ENCODE peak calls at places on chromosomes 5 and 9, in nine cellular contexts. J is A549; V is thyroid gland; T is suprapubic skin; O is naive thymus-derived CD4-positive, alpha-beta T cell; X is right atrium auricular region; E is heart right ventricle; R is CD4-positive, alpha-beta T cell; G is cardiac muscle cell. N is an unnamed sample.

GRCh38 chr5:94081088-94081487 is 339.7 kb upstream of the POU5F2 start:
- DNase-seq in J (no peak), V (no peak), T (no peak), O (no peak), X (no peak), E (no peak), R (no peak), G (no peak), N (no peak)

GRCh38 chr9:99828417-99829176 is 6.9 kb downstream of the NR4A3 start:
- DNase-seq in J (no peak), V (peak), T (no peak), O (no peak), X (no peak), E (peak), R (no peak), G (peak), N (no peak)

GRCh38 chr5:138580001-138580400 is 4.8 kb upstream of the HSPA9 start:
- DNase-seq in J (no peak), V (no peak), T (no peak), O (no peak), X (no peak), E (no peak), R (no peak), G (no peak), N (no peak)

GRCh38 chr5:14685757-14686156 is 21.2 kb downstream of the OTULIN start:
- DNase-seq in J (peak), V (no peak), T (no peak), O (peak), X (no peak), E (no peak), R (peak), G (peak), N (peak)

GRCh38 chr5:178304016-178304415 is 71.4 kb upstream of the PHYKPL start:
- DNase-seq in J (no peak), V (peak), T (peak), O (no peak), X (no peak), E (no peak), R (no peak), G (no peak), N (no peak)

GRCh38 chr9:76412638-76413037 is 18.4 kb upstream of the RFK start:
- DNase-seq in J (no peak), V (no peak), T (no peak), O (no peak), X (no peak), E (no peak), R (no peak), G (no peak), N (no peak)

GRCh38 chr9:108671794-108672193 is 184.0 kb downstream of the ACTL7B start:
- DNase-seq in J (no peak), V (no peak), T (no peak), O (no peak), X (no peak), E (no peak), R (no peak), G (no peak), N (no peak)

GRCh38 chr9:9016597-9016996 is 1217.0 kb upstream of the DMAC1 start:
- DNase-seq in J (no peak), V (no peak), T (no peak), O (no peak), X (no peak), E (no peak), R (no peak), G (no peak), N (no peak)

GRCh38 chr5:91126448-91126847 is 256.7 kb downstream of the ARRDC3 start:
- DNase-seq in J (peak), V (peak), T (no peak), O (no peak), X (no peak), E (no peak), R (no peak), G (no peak), N (no peak)
- H3K27ac ChIP-seq in J (peak), V (peak), T (peak), O (no peak), X (peak), E (peak), R (no peak), G (no peak), N (no peak)

GRCh38 chr5:54180616-54181015 is 129.8 kb downstream of the ARL15 start:
- DNase-seq in J (no peak), V (no peak), T (no peak), O (no peak), X (no peak), E (no peak), R (no peak), G (no peak), N (no peak)

GRCh38 chr5:54186912-54187445 is 123.4 kb downstream of the ARL15 start:
- DNase-seq in J (no peak), V (no peak), T (no peak), O (no peak), X (no peak), E (peak), R (no peak), G (no peak), N (no peak)

GRCh38 chr5:54187694-54188093 is 122.7 kb downstream of the ARL15 start:
- DNase-seq in J (no peak), V (no peak), T (no peak), O (no peak), X (no peak), E (no peak), R (no peak), G (no peak), N (no peak)

GRCh38 chr5:54184797-54185196 is 125.6 kb downstream of the ARL15 start:
- DNase-seq in J (no peak), V (no peak), T (no peak), O (no peak), X (no peak), E (no peak), R (no peak), G (no peak), N (no peak)

GRCh38 chr5:54186108-54186507 is 124.3 kb downstream of the ARL15 start:
- DNase-seq in J (no peak), V (no peak), T (no peak), O (no peak), X (no peak), E (no peak), R (no peak), G (no peak), N (no peak)
- H3K27ac ChIP-seq in J (no peak), V (no peak), T (no peak), O (no peak), X (no peak), E (no peak), R (no peak), G (peak), N (no peak)

GRCh38 chr5:142316681-142317080 is 8.1 kb downstream of the SPRY4 start:
- DNase-seq in J (no peak), V (no peak), T (no peak), O (no peak), X (no peak), E (no peak), R (no peak), G (no peak), N (no peak)

GRCh38 chr5:142316051-142316450 is 8.8 kb downstream of the SPRY4 start:
- DNase-seq in J (no peak), V (peak), T (no peak), O (peak), X (no peak), E (no peak), R (no peak), G (peak), N (peak)

GRCh38 chr5:142314129-142314528 is 10.7 kb downstream of the SPRY4 start:
- DNase-seq in J (no peak), V (no peak), T (no peak), O (no peak), X (no peak), E (no peak), R (no peak), G (no peak), N (no peak)

GRCh38 chr5:142314606-142315005 is 10.2 kb downstream of the SPRY4 start:
- DNase-seq in J (no peak), V (no peak), T (no peak), O (no peak), X (no peak), E (no peak), R (no peak), G (no peak), N (no peak)

GRCh38 chr5:142315231-142315900 is 9.5 kb downstream of the SPRY4 start:
- DNase-seq in J (no peak), V (no peak), T (no peak), O (no peak), X (no peak), E (no peak), R (no peak), G (no peak), N (no peak)
- H3K27ac ChIP-seq in J (no peak), V (no peak), T (no peak), O (no peak), X (peak), E (peak), R (no peak), G (peak), N (no peak)

DNA sequence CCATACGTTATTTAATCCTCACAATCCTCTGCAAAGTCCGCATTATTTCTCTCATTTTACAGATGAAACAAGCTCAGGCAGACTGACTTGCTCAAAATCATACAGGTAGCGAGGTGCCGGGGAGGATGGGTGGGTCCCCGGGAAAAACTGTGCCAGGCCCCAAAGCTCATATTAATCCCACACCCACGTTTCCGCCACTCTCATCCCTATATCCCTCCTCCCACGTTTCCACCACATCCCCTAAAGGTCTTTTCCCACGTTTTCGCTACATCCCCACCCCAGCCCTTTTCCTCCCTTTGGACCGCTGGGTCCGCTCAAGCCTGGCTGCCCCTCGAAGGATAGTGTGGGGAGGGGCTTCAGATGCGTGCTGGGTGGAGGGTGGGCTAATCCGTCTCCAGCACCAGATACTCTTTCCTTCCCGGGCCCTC is 434 bp upstream of the FSD1L start:
- DNase-seq in J (no peak), V (no peak), T (no peak), O (no peak), X (no peak), E (no peak), R (no peak), G (no peak), N (peak)
- H3K27ac ChIP-seq in J (peak), V (no peak), T (peak), O (peak), X (peak), E (peak), R (no peak), G (peak), N (no peak)

GRCh38 chr5:133453825-133454224 is 158.5 kb downstream of the FSTL4 start:
- DNase-seq in J (no peak), V (no peak), T (no peak), O (no peak), X (no peak), E (no peak), R (no peak), G (no peak), N (no peak)
- H3K27ac ChIP-seq in J (no peak), V (no peak), T (no peak), O (no peak), X (no peak), E (no peak), R (no peak), G (no peak), N (no peak)

GRCh38 chr5:79546782-79547428 is 33.0 kb upstream of the HOMER1 start:
- DNase-seq in J (no peak), V (no peak), T (no peak), O (no peak), X (no peak), E (no peak), R (no peak), G (no peak), N (no peak)
- H3K27ac ChIP-seq in J (no peak), V (no peak), T (peak), O (no peak), X (no peak), E (no peak), R (no peak), G (no peak), N (no peak)

DNA sequence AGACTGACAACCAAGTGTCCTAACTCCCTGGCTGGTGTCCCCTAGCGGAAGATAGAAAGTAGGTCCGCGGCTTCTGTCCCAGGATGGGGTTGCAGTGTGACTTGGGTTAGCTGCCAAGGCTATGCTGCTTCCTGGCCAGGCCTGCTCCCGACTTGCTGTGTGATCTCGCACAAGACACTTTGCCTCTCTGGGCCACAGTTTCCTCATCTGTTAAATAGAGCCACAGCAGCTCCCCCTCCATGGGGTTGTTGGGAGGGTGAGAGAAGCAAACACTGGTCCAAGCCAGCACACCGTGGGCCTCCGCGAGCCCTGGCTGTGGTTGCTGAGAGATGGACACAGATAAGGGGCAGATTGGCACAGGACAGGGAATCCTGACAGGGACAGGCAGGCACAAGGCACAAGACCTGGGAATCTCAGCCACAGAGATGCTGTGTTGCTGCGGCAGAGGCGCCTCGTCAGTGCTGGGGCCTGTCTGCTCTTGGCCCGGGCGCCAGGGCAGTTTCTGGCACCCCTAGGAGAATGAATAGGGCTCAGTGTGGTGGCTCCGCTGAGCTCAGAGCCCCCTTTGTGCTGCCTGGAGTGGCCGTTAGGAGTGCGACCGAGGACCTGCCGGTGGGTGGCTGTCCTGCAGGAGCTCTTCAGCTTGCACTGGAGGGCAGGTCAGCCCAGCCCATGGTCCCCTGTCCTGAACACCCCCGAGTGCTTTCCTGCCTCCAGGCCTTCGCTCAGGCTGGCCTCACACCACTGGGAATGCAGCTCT is 1.8 kb upstream of the SH2D3C start:
- DNase-seq in J (no peak), V (no peak), T (no peak), O (no peak), X (no peak), E (no peak), R (no peak), G (no peak), N (no peak)
- H3K27ac ChIP-seq in J (no peak), V (no peak), T (no peak), O (peak), X (no peak), E (no peak), R (peak), G (peak), N (peak)

DNA sequence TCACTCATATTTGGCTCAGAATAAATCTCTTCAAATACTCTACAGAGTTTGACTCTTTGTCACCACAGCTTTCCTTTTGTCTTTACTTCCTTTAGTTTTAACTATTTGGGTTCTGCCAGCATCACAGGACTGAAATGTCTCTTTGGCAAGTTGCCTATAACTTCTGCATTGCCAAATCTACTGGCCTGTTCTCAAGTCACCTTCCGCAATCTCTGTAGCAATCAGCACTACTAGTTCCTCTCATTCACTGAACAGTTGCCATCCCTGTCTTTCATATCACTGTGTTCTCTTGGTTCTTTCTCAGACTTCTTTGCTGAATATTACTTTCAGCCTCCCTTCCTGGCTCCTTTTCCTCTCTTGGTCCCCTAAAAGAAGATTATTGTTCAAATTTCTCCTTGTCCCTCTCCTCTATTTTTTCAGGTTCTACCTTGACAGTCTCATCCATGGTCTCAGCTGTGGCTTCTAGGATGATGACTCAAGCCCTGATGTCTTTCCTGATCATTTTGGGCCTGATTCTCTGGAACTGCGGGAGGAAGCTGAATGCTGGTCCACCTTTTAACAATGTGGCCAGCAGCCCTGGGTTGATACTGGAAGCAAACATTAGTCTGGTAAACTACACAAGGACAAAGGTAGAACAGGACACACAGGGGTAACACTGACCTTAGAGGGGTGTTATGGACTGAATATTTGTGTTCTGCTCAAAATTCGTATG is 44.0 kb upstream of the LIFR start:
- DNase-seq in J (peak), V (no peak), T (no peak), O (no peak), X (no peak), E (no peak), R (no peak), G (no peak), N (no peak)
- H3K27ac ChIP-seq in J (peak), V (no peak), T (no peak), O (no peak), X (peak), E (peak), R (no peak), G (no peak), N (no peak)

GRCh38 chr5:1883925-1884637 is 1.4 kb upstream of the IRX4 start:
- DNase-seq in J (no peak), V (no peak), T (no peak), O (no peak), X (no peak), E (no peak), R (no peak), G (no peak), N (no peak)
- H3K27ac ChIP-seq in J (peak), V (no peak), T (peak), O (no peak), X (no peak), E (no peak), R (no peak), G (peak), N (no peak)

DNA sequence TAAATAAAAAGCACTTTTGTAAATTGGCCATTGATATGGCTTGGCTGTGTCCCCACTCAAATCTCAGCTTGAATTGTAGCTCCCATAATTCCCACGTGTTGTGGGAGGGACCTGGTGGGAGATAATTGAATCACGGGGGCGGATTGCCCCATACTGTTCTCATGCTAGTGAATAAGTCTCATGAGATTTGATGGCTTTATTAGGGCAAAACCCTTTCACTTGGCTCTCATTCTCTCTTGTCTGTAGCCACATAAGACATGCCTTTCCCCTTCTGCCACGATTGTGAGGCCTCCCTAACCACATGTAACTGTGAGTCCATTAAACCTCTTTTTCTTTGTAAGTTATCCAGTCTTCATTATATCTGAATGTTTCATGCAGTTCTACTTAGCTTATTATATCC is 153.2 kb downstream of the TARS1 start:
- DNase-seq in J (no peak), V (no peak), T (no peak), O (no peak), X (no peak), E (no peak), R (no peak), G (no peak), N (no peak)
- H3K27ac ChIP-seq in J (no peak), V (no peak), T (no peak), O (no peak), X (no peak), E (no peak), R (no peak), G (no peak), N (no peak)